ENCODE peak calls at places on chromosomes 6 and 20, in ten cellular contexts. One of them, this sample, is unnamed.

GRCh38 chr20:25669826-25670422 is 26.7 kb downstream of the ZNF337 start:
- DNase-seq in CD4-positive, alpha-beta T cell: no peak
- DNase-seq in Right ventricle myocardium superior: no peak
- DNase-seq in RPMI7951: peak; percentile 5
- DNase-seq in astrocyte of the spinal cord: peak; percentile 22
- DNase-seq in epithelial cell of prostate: peak; percentile 68
- DNase-seq in lung microvascular endothelial cell: peak; percentile 23
- DNase-seq in NCI-H446 treated with DMSO at 0.1 percent for 48 hours: no peak
- DNase-seq in DMS153: no peak
- DNase-seq in SW480: no peak
- DNase-seq in this sample: no peak

GRCh38 chr20:59043698-59044097 is 1.1 kb upstream of the PRELID3B start:
- DNase-seq in CD4-positive, alpha-beta T cell: no peak
- DNase-seq in Right ventricle myocardium superior: no peak
- DNase-seq in RPMI7951: peak; percentile 74
- DNase-seq in astrocyte of the spinal cord: no peak
- DNase-seq in epithelial cell of prostate: peak; percentile 69
- DNase-seq in lung microvascular endothelial cell: no peak
- DNase-seq in NCI-H446 treated with DMSO at 0.1 percent for 48 hours: no peak
- DNase-seq in DMS153: no peak
- DNase-seq in SW480: peak; percentile 52
- DNase-seq in this sample: no peak

GRCh38 chr20:59598625-59599310 is 5.6 kb upstream of the PHACTR3 start:
- DNase-seq in CD4-positive, alpha-beta T cell: no peak
- DNase-seq in Right ventricle myocardium superior: no peak
- DNase-seq in RPMI7951: peak; percentile 24
- DNase-seq in astrocyte of the spinal cord: no peak
- DNase-seq in epithelial cell of prostate: no peak
- DNase-seq in lung microvascular endothelial cell: peak; percentile 44
- DNase-seq in NCI-H446 treated with DMSO at 0.1 percent for 48 hours: peak; percentile 43
- DNase-seq in DMS153: no peak
- DNase-seq in SW480: peak; percentile 77
- DNase-seq in this sample: peak; percentile 25

GRCh38 chr20:21520702-21521595 is 7.1 kb upstream of the NKX2-2 start:
- DNase-seq in CD4-positive, alpha-beta T cell: no peak
- DNase-seq in Right ventricle myocardium superior: no peak
- DNase-seq in RPMI7951: no peak
- DNase-seq in astrocyte of the spinal cord: no peak
- DNase-seq in epithelial cell of prostate: no peak
- DNase-seq in lung microvascular endothelial cell: no peak
- DNase-seq in NCI-H446 treated with DMSO at 0.1 percent for 48 hours: no peak
- DNase-seq in DMS153: no peak
- DNase-seq in SW480: peak; percentile 25
- DNase-seq in this sample: no peak

GRCh38 chr20:54158856-54159418 is 14.8 kb downstream of the CYP24A1 start:
- DNase-seq in CD4-positive, alpha-beta T cell: no peak
- DNase-seq in Right ventricle myocardium superior: no peak
- DNase-seq in RPMI7951: no peak
- DNase-seq in astrocyte of the spinal cord: no peak
- DNase-seq in epithelial cell of prostate: no peak
- DNase-seq in lung microvascular endothelial cell: no peak
- DNase-seq in NCI-H446 treated with DMSO at 0.1 percent for 48 hours: no peak
- DNase-seq in DMS153: no peak
- DNase-seq in SW480: no peak
- DNase-seq in this sample: no peak

GRCh38 chr6:112179631-112180030 is 74.7 kb downstream of the LAMA4 start:
- DNase-seq in CD4-positive, alpha-beta T cell: no peak
- DNase-seq in Right ventricle myocardium superior: no peak
- DNase-seq in RPMI7951: peak; percentile 56
- DNase-seq in astrocyte of the spinal cord: no peak
- DNase-seq in epithelial cell of prostate: no peak
- DNase-seq in lung microvascular endothelial cell: no peak
- DNase-seq in NCI-H446 treated with DMSO at 0.1 percent for 48 hours: no peak
- DNase-seq in DMS153: no peak
- DNase-seq in SW480: no peak
- DNase-seq in this sample: no peak

GRCh38 chr6:46964716-46965519 is 43.2 kb upstream of the ADGRF5 start:
- DNase-seq in CD4-positive, alpha-beta T cell: no peak
- DNase-seq in Right ventricle myocardium superior: no peak
- DNase-seq in RPMI7951: peak; percentile 45
- DNase-seq in astrocyte of the spinal cord: no peak
- DNase-seq in epithelial cell of prostate: no peak
- DNase-seq in lung microvascular endothelial cell: no peak
- DNase-seq in NCI-H446 treated with DMSO at 0.1 percent for 48 hours: no peak
- DNase-seq in DMS153: no peak
- DNase-seq in SW480: no peak
- DNase-seq in this sample: no peak

GRCh38 chr20:25025091-25025861 is 32.7 kb downstream of the ACSS1 start:
- DNase-seq in CD4-positive, alpha-beta T cell: no peak
- DNase-seq in Right ventricle myocardium superior: no peak
- DNase-seq in RPMI7951: no peak
- DNase-seq in astrocyte of the spinal cord: no peak
- DNase-seq in epithelial cell of prostate: no peak
- DNase-seq in lung microvascular endothelial cell: no peak
- DNase-seq in NCI-H446 treated with DMSO at 0.1 percent for 48 hours: no peak
- DNase-seq in DMS153: no peak
- DNase-seq in SW480: no peak
- DNase-seq in this sample: no peak

GRCh38 chr6:25050356-25050755 is 114.6 kb upstream of the RIPOR2 start:
- DNase-seq in CD4-positive, alpha-beta T cell: peak; percentile 24
- DNase-seq in Right ventricle myocardium superior: no peak
- DNase-seq in RPMI7951: peak; percentile 81
- DNase-seq in astrocyte of the spinal cord: peak; percentile 77
- DNase-seq in epithelial cell of prostate: no peak
- DNase-seq in lung microvascular endothelial cell: peak; percentile 10
- DNase-seq in NCI-H446 treated with DMSO at 0.1 percent for 48 hours: no peak
- DNase-seq in DMS153: no peak
- DNase-seq in SW480: peak; percentile 45
- DNase-seq in this sample: no peak

GRCh38 chr6:33856655-33857054 is 52.9 kb upstream of the MLN start:
- DNase-seq in CD4-positive, alpha-beta T cell: peak; percentile 30
- DNase-seq in Right ventricle myocardium superior: no peak
- DNase-seq in RPMI7951: peak; percentile 70
- DNase-seq in astrocyte of the spinal cord: no peak
- DNase-seq in epithelial cell of prostate: no peak
- DNase-seq in lung microvascular endothelial cell: no peak
- DNase-seq in NCI-H446 treated with DMSO at 0.1 percent for 48 hours: no peak
- DNase-seq in DMS153: no peak
- DNase-seq in SW480: peak; percentile 80
- DNase-seq in this sample: no peak

GRCh38 chr6:28336284-28337024 is 506 bp upstream of the ZSCAN31 start:
- DNase-seq in CD4-positive, alpha-beta T cell: no peak
- DNase-seq in Right ventricle myocardium superior: no peak
- DNase-seq in RPMI7951: peak; percentile 91
- DNase-seq in astrocyte of the spinal cord: peak; percentile 51
- DNase-seq in epithelial cell of prostate: no peak
- DNase-seq in lung microvascular endothelial cell: peak; percentile 87
- DNase-seq in NCI-H446 treated with DMSO at 0.1 percent for 48 hours: no peak
- DNase-seq in DMS153: no peak
- DNase-seq in SW480: peak; percentile 76
- DNase-seq in this sample: peak; percentile 77

GRCh38 chr6:16764188-16764950 is 3.1 kb upstream of the ATXN1 start:
- DNase-seq in CD4-positive, alpha-beta T cell: no peak
- DNase-seq in Right ventricle myocardium superior: no peak
- DNase-seq in RPMI7951: peak; percentile 73
- DNase-seq in astrocyte of the spinal cord: peak; percentile 78
- DNase-seq in epithelial cell of prostate: no peak
- DNase-seq in lung microvascular endothelial cell: peak; percentile 55
- DNase-seq in NCI-H446 treated with DMSO at 0.1 percent for 48 hours: peak; percentile 62
- DNase-seq in DMS153: no peak
- DNase-seq in SW480: peak; percentile 46
- DNase-seq in this sample: no peak

GRCh38 chr6:170087946-170088348 is 202.9 kb downstream of the DLL1 start:
- DNase-seq in CD4-positive, alpha-beta T cell: no peak
- DNase-seq in Right ventricle myocardium superior: peak; percentile 46
- DNase-seq in RPMI7951: peak; percentile 94
- DNase-seq in astrocyte of the spinal cord: no peak
- DNase-seq in epithelial cell of prostate: no peak
- DNase-seq in lung microvascular endothelial cell: no peak
- DNase-seq in NCI-H446 treated with DMSO at 0.1 percent for 48 hours: no peak
- DNase-seq in DMS153: no peak
- DNase-seq in SW480: no peak
- DNase-seq in this sample: no peak

GRCh38 chr6:17863971-17864754 is 123.3 kb downstream of the KIF13A start:
- DNase-seq in CD4-positive, alpha-beta T cell: no peak
- DNase-seq in Right ventricle myocardium superior: peak; percentile 49
- DNase-seq in RPMI7951: peak; percentile 95
- DNase-seq in astrocyte of the spinal cord: peak; percentile 71
- DNase-seq in epithelial cell of prostate: peak; percentile 92
- DNase-seq in lung microvascular endothelial cell: peak; percentile 29
- DNase-seq in NCI-H446 treated with DMSO at 0.1 percent for 48 hours: no peak
- DNase-seq in DMS153: no peak
- DNase-seq in SW480: peak; percentile 31
- DNase-seq in this sample: peak; percentile 76

GRCh38 chr6:154510144-154510905 is at the start of gene CNKSR3:
- DNase-seq in CD4-positive, alpha-beta T cell: no peak
- DNase-seq in Right ventricle myocardium superior: peak; percentile 90
- DNase-seq in RPMI7951: peak; percentile 95
- DNase-seq in astrocyte of the spinal cord: peak; percentile 98
- DNase-seq in epithelial cell of prostate: peak; percentile 14
- DNase-seq in lung microvascular endothelial cell: peak; percentile 97
- DNase-seq in NCI-H446 treated with DMSO at 0.1 percent for 48 hours: no peak
- DNase-seq in DMS153: peak; percentile 91
- DNase-seq in SW480: peak; percentile 82
- DNase-seq in this sample: peak; percentile 97

GRCh38 chr6:77133031-77133430 is 330.3 kb downstream of the HTR1B start:
- DNase-seq in CD4-positive, alpha-beta T cell: no peak
- DNase-seq in Right ventricle myocardium superior: no peak
- DNase-seq in RPMI7951: peak; percentile 16
- DNase-seq in astrocyte of the spinal cord: no peak
- DNase-seq in epithelial cell of prostate: no peak
- DNase-seq in lung microvascular endothelial cell: no peak
- DNase-seq in NCI-H446 treated with DMSO at 0.1 percent for 48 hours: no peak
- DNase-seq in DMS153: no peak
- DNase-seq in SW480: no peak
- DNase-seq in this sample: no peak

GRCh38 chr6:134245041-134245440 is 72.9 kb downstream of the SGK1 start:
- DNase-seq in CD4-positive, alpha-beta T cell: no peak
- DNase-seq in Right ventricle myocardium superior: no peak
- DNase-seq in RPMI7951: peak; percentile 41
- DNase-seq in astrocyte of the spinal cord: peak; percentile 69
- DNase-seq in epithelial cell of prostate: peak; percentile 16
- DNase-seq in lung microvascular endothelial cell: no peak
- DNase-seq in NCI-H446 treated with DMSO at 0.1 percent for 48 hours: no peak
- DNase-seq in DMS153: no peak
- DNase-seq in SW480: no peak
- DNase-seq in this sample: no peak

GRCh38 chr6:111626446-111626845 is 20.8 kb upstream of the TRAF3IP2 start:
- DNase-seq in CD4-positive, alpha-beta T cell: no peak
- DNase-seq in Right ventricle myocardium superior: peak; percentile 63
- DNase-seq in RPMI7951: no peak
- DNase-seq in astrocyte of the spinal cord: no peak
- DNase-seq in epithelial cell of prostate: no peak
- DNase-seq in lung microvascular endothelial cell: no peak
- DNase-seq in NCI-H446 treated with DMSO at 0.1 percent for 48 hours: peak; percentile 40
- DNase-seq in DMS153: no peak
- DNase-seq in SW480: no peak
- DNase-seq in this sample: no peak

GRCh38 chr6:111416529-111416928 is 66.5 kb downstream of the REV3L start:
- DNase-seq in CD4-positive, alpha-beta T cell: no peak
- DNase-seq in Right ventricle myocardium superior: no peak
- DNase-seq in RPMI7951: no peak
- DNase-seq in astrocyte of the spinal cord: no peak
- DNase-seq in epithelial cell of prostate: no peak
- DNase-seq in lung microvascular endothelial cell: no peak
- DNase-seq in NCI-H446 treated with DMSO at 0.1 percent for 48 hours: no peak
- DNase-seq in DMS153: no peak
- DNase-seq in SW480: no peak
- DNase-seq in this sample: no peak

GRCh38 chr6:15595461-15596173 is 67.2 kb downstream of the DTNBP1 start:
- DNase-seq in CD4-positive, alpha-beta T cell: no peak
- DNase-seq in Right ventricle myocardium superior: no peak
- DNase-seq in RPMI7951: peak; percentile 54
- DNase-seq in astrocyte of the spinal cord: no peak
- DNase-seq in epithelial cell of prostate: no peak
- DNase-seq in lung microvascular endothelial cell: no peak
- DNase-seq in NCI-H446 treated with DMSO at 0.1 percent for 48 hours: no peak
- DNase-seq in DMS153: no peak
- DNase-seq in SW480: no peak
- DNase-seq in this sample: no peak

GRCh38 chr6:116034327-116034726 is 26.4 kb downstream of the FRK start:
- DNase-seq in CD4-positive, alpha-beta T cell: no peak
- DNase-seq in Right ventricle myocardium superior: no peak
- DNase-seq in RPMI7951: peak; percentile 72
- DNase-seq in astrocyte of the spinal cord: peak; percentile 51
- DNase-seq in epithelial cell of prostate: no peak
- DNase-seq in lung microvascular endothelial cell: peak; percentile 11
- DNase-seq in NCI-H446 treated with DMSO at 0.1 percent for 48 hours: no peak
- DNase-seq in DMS153: no peak
- DNase-seq in SW480: no peak
- DNase-seq in this sample: no peak

This sample was measured in dermis microvascular lymphatic vessel endothelial cell.